ENCODE peak calls at places on chromosomes 5 and 9, in seven cellular contexts. P, N, H, M, F, T and A are unnamed samples.
A peak's percentile ranks its signal among the peaks of the same experiment; 100 is the strongest.

GRCh38 chr9:134455951-134456739 is 129.9 kb downstream of the RXRA start:
- DNase-seq in P (peak; percentile 83), N (peak; percentile 98), H (peak; percentile 87), M (peak; percentile 91), F (peak; percentile 97), T (peak; percentile 98), A (peak; percentile 54)

GRCh38 chr9:4475301-4475700 is 15.0 kb upstream of the SLC1A1 start:
- DNase-seq in P (no peak), N (no peak), H (no peak), M (no peak), F (no peak), T (no peak), A (no peak)

GRCh38 chr9:137798142-137798541 is 79.4 kb upstream of the CACNA1B start:
- DNase-seq in P (no peak), N (no peak), H (no peak), M (no peak), F (no peak), T (no peak), A (no peak)

GRCh38 chr9:89497181-89497963 is 541 bp downstream of the SEMA4D start:
- DNase-seq in P (no peak), N (no peak), H (no peak), M (no peak), F (no peak), T (no peak), A (no peak)

GRCh38 chr9:113541019-113541900 is 77.7 kb downstream of the RGS3 start:
- DNase-seq in P (peak; percentile 59), N (no peak), H (no peak), M (peak; percentile 50), F (no peak), T (peak; percentile 84), A (no peak)

GRCh38 chr5:143618146-143618545 is 193.8 kb upstream of the HMHB1 start:
- DNase-seq in P (no peak), N (no peak), H (no peak), M (no peak), F (no peak), T (no peak), A (no peak)

GRCh38 chr9:112496074-112496722 is 9.6 kb downstream of the KIAA1958 start:
- DNase-seq in P (no peak), N (no peak), H (no peak), M (no peak), F (no peak), T (no peak), A (no peak)

GRCh38 chr5:141510850-141511718 is 22.2 kb downstream of the PCDHGC5 start:
- DNase-seq in P (no peak), N (no peak), H (no peak), M (no peak), F (no peak), T (no peak), A (no peak)

GRCh38 chr5:113824307-113824706 is 310.8 kb downstream of the YTHDC2 start:
- DNase-seq in P (no peak), N (no peak), H (no peak), M (no peak), F (no peak), T (no peak), A (no peak)

GRCh38 chr5:24222866-24223265 is 421.9 kb downstream of the CDH10 start:
- DNase-seq in P (no peak), N (no peak), H (no peak), M (no peak), F (peak; percentile 85), T (peak; percentile 58), A (no peak)

GRCh38 chr9:38089387-38090165 is 20.5 kb upstream of the SHB start:
- DNase-seq in P (no peak), N (no peak), H (no peak), M (no peak), F (no peak), T (no peak), A (no peak)

GRCh38 chr5:178780581-178781498 is 50.4 kb upstream of the ZNF354A start:
- DNase-seq in P (no peak), N (no peak), H (no peak), M (no peak), F (no peak), T (no peak), A (no peak)

GRCh38 chr5:147690595-147690994 is 91.9 kb downstream of the JAKMIP2 start:
- DNase-seq in P (peak; percentile 76), N (no peak), H (no peak), M (no peak), F (no peak), T (no peak), A (no peak)

GRCh38 chr9:16625106-16625505 is 245.4 kb downstream of the BNC2 start:
- DNase-seq in P (no peak), N (no peak), H (no peak), M (no peak), F (no peak), T (peak; percentile 11), A (no peak)

GRCh38 chr5:135834639-135835529 is at the start of gene SLC25A48:
- DNase-seq in P (peak; percentile 73), N (no peak), H (peak; percentile 41), M (peak; percentile 37), F (no peak), T (peak; percentile 6), A (peak; percentile 17)

GRCh38 chr9:1698991-1699390 is 316.2 kb upstream of the SMARCA2 start:
- DNase-seq in P (no peak), N (no peak), H (no peak), M (no peak), F (no peak), T (no peak), A (no peak)

GRCh38 chr5:132774896-132775295 is 2.1 kb downstream of the SEPTIN8 start:
- DNase-seq in P (no peak), N (no peak), H (no peak), M (peak; percentile 34), F (no peak), T (no peak), A (no peak)

GRCh38 chr5:127229185-127229889 is 61.3 kb upstream of the MEGF10 start:
- DNase-seq in P (peak; percentile 50), N (peak; percentile 29), H (peak; percentile 59), M (peak; percentile 67), F (no peak), T (no peak), A (peak; percentile 49)

GRCh38 chr5:125699860-125700259 is 723.3 kb upstream of the GRAMD2B start:
- DNase-seq in P (no peak), N (no peak), H (no peak), M (no peak), F (no peak), T (no peak), A (no peak)

GRCh38 chr5:131328536-131329186 is 64.8 kb downstream of the CDC42SE2 start:
- DNase-seq in P (peak; percentile 71), N (peak; percentile 47), H (no peak), M (no peak), F (peak; percentile 23), T (peak; percentile 57), A (no peak)

GRCh38 chr9:134626576-134627416 is 14.8 kb upstream of the COL5A1 start:
- DNase-seq in P (no peak), N (peak; percentile 69), H (no peak), M (peak; percentile 2), F (no peak), T (peak; percentile 83), A (no peak)

GRCh38 chr5:68290260-68290674 is 74.7 kb downstream of the PIK3R1 start:
- DNase-seq in P (peak; percentile 55), N (peak; percentile 54), H (peak; percentile 25), M (no peak), F (no peak), T (no peak), A (no peak)

GRCh38 chr5:189976-190365 is 1.3 kb upstream of the LRRC14B start:
- DNase-seq in P (no peak), N (no peak), H (no peak), M (no peak), F (no peak), T (no peak), A (no peak)

GRCh38 chr5:1007681-1008450 is 736 bp upstream of the NKD2 start:
- DNase-seq in P (no peak), N (no peak), H (peak; percentile 17), M (peak; percentile 33), F (no peak), T (no peak), A (no peak)

GRCh38 chr5:9977070-9977469 is 272.6 kb downstream of the ATPSCKMT start:
- DNase-seq in P (no peak), N (no peak), H (no peak), M (no peak), F (no peak), T (no peak), A (no peak)

GRCh38 chr5:38673671-38674071 is 117.2 kb upstream of the LIFR start:
- DNase-seq in P (peak; percentile 22), N (no peak), H (no peak), M (no peak), F (peak; percentile 19), T (peak; percentile 17), A (no peak)

GRCh38 chr9:14713187-14713799 is 9.2 kb downstream of the CER1 start:
- DNase-seq in P (no peak), N (no peak), H (no peak), M (no peak), F (no peak), T (no peak), A (no peak)

GRCh38 chr5:2579126-2579525 is 172.4 kb downstream of the IRX2 start:
- DNase-seq in P (no peak), N (no peak), H (no peak), M (no peak), F (no peak), T (no peak), A (no peak)

GRCh38 chr9:111427186-111427585 is 57.0 kb downstream of the ECPAS start:
- DNase-seq in P (peak; percentile 49), N (peak; percentile 32), H (no peak), M (no peak), F (peak; percentile 20), T (peak; percentile 72), A (no peak)

GRCh38 chr5:44942524-44943001 is 133.8 kb downstream of the MRPS30 start:
- DNase-seq in P (no peak), N (no peak), H (no peak), M (no peak), F (no peak), T (no peak), A (no peak)

GRCh38 chr5:177462021-177462670 is 11.3 kb downstream of the DBN1 start:
- DNase-seq in P (no peak), N (no peak), H (peak; percentile 63), M (peak; percentile 76), F (no peak), T (no peak), A (no peak)